ENCODE peak calls at places on chromosome X, in five cellular contexts. Y is ovary, J is left lung, L is lower leg skin, C is choroid plexus epithelial cell. E is an unnamed sample.

GRCh38 chrX:19904778-19905367 is 17.5 kb upstream of the SH3KBP1 start:
- DNase-seq in L (no peak), C (peak), Y (no peak), J (no peak), E (no peak)

GRCh38 chrX:42680651-42681050 is 97.3 kb downstream of the PPP1R2C start:
- DNase-seq in Y (peak), C (peak), L (no peak), J (no peak), E (no peak)

GRCh38 chrX:40734956-40735317 is 405 bp downstream of the MED14 start:
- DNase-seq in Y (no peak), C (peak), J (peak), L (no peak), E (no peak)

GRCh38 chrX:31223817-31224216 is 152.0 kb upstream of the FTHL17 start:
- DNase-seq in C (peak), J (no peak), Y (no peak), L (no peak), E (no peak)

GRCh38 chrX:129932792-129933321 is 26.9 kb downstream of the UTP14A start:
- DNase-seq in C (no peak), L (no peak), J (peak), Y (peak), E (no peak)

GRCh38 chrX:47585273-47585672 is 3.0 kb downstream of the TIMP1 start:
- DNase-seq in L (no peak), C (no peak), Y (no peak), J (no peak), E (no peak)

GRCh38 chrX:71949363-71949762 is 38.7 kb downstream of the NHSL2 start:
- DNase-seq in C (no peak), Y (no peak), L (no peak), J (no peak), E (no peak)

GRCh38 chrX:54237014-54237413 is 54.0 kb upstream of the FAM120C start:
- DNase-seq in C (peak), Y (no peak), L (no peak), J (no peak), E (no peak)

GRCh38 chrX:139967300-139967699 is 2.0 kb upstream of the CXorf66 start:
- DNase-seq in C (peak), Y (no peak), L (no peak), J (no peak), E (no peak)

GRCh38 chrX:68147848-68148247 is 285.4 kb downstream of the OPHN1 start:
- DNase-seq in L (no peak), Y (no peak), C (no peak), J (no peak), E (no peak)

DNA sequence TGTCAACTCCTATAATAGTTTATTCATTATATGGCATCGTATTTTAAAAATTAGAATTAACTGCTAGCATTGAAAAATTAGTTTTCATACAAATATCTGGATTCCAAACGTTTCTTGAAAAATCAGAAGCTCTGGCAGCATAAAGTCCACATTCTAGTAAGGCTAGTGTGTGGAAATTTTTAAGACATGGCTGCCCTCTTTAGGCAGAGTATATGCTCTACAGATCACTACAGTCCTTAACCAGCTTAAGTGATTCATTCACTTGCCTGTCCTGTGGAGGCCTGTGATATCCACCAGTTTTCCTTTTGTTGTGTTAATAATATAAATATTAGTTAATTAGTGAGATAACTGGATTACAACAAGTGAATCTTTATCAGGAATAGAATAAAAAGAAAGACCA is 287.2 kb downstream of the OPHN1 start:
- DNase-seq in J (no peak), Y (no peak), L (no peak), C (peak), E (no peak)
- TF ChIP-seq CTCF in J (no peak), Y (peak), L (no peak), C (peak), E (peak)

GRCh38 chrX:16826207-16826606 is 39.9 kb downstream of the TXLNG start:
- DNase-seq in Y (no peak), L (no peak), J (no peak), C (peak), E (no peak)
- TF ChIP-seq CTCF in Y (peak), L (no peak), J (peak), C (peak), E (peak)

GRCh38 chrX:74492720-74493201 is 71.5 kb downstream of the SLC16A2 start:
- DNase-seq in C (no peak), L (no peak), J (no peak), Y (no peak), E (peak)
- TF ChIP-seq CTCF in C (peak), L (no peak), J (no peak), Y (no peak), E (peak)

GRCh38 chrX:143664302-143664701 is 28.4 kb upstream of the SLITRK4 start:
- DNase-seq in Y (no peak), J (no peak), L (no peak), C (peak), E (peak)
- TF ChIP-seq CTCF in Y (no peak), J (peak), L (no peak), C (peak), E (peak)

GRCh38 chrX:50704987-50705386 is 109.0 kb downstream of the SHROOM4 start:
- DNase-seq in L (no peak), Y (no peak), C (no peak), J (no peak), E (no peak)
- TF ChIP-seq CTCF in L (no peak), Y (no peak), C (no peak), J (no peak), E (no peak)

GRCh38 chrX:56802921-56803848 is 74.1 kb downstream of the NBDY start:
- DNase-seq in L (no peak), C (peak), Y (peak), J (peak), E (peak)
- TF ChIP-seq CTCF in L (no peak), C (peak), Y (peak), J (peak), E (peak)

DNA sequence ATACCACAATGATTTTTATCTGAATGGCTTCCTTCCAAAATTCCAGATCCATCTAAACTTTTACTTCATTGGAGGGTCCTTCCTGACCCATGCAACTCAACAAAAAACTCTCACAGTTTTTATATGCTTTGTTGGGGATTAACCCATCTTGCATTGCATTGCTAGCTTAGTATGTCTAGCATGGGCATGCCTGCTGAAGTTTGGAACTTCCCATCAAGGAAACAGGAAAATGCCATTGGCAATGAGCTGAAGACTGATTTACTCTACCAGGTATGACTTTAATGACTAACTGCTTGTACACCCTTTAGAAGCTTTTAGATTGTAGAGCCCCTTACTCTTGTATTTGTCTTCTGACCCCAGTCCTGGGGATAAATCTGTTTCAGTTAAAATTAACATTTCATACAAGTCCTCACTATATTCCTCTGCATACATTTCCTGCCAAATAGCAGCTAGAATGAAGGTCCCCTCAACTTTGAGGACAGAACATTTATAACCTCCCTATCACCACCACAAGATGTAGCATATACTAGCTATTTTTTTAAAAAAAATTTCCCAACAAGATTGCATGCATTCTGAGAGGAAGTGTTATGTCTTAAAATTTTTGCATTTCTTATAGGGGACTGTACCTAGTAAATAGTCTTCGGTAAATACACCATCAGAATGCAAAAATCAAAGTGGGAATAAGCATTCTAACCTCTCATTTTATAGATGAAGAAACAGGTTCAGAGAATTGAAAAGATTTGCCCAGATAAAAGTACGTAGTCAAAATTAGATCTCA is 52.5 kb upstream of the ATXN3L start:
- DNase-seq in J (no peak), C (peak), L (no peak), Y (no peak), E (no peak)
- TF ChIP-seq CTCF in J (no peak), C (no peak), L (no peak), Y (no peak), E (no peak)

DNA sequence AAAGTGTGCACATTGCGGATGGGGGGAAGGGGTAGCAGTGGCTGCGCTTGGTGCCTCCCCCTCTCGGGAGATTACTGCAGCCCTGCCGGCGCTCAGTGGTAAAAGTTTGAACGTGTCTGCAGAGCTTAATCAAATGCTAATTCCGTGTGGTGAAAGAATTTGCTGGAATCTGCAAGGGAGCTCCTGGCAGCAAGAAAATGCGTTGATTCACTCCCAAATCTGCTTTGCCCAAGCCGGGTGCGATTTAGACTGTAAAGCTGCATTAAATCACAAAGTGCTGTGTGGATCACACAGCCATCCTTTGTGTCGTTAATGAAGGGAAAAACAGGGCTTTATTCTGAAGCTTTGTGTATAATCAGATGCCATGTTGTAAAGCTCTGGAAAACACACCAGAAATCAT is 444.1 kb downstream of the BCOR start:
- DNase-seq in C (no peak), J (no peak), L (no peak), Y (no peak), E (no peak)
- TF ChIP-seq CTCF in C (no peak), J (no peak), L (no peak), Y (no peak), E (no peak)

E was measured in neural crest cell.